ENCODE peak calls at places on chromosomes 6 and 20, in five cellular contexts. One of them, this sample, is unnamed.

GRCh38 chr20:50903353-50904051 is 27.7 kb downstream of the ADNP start:
- DNase-seq in activated T-cell treated with anti-CD3 and anti-CD28 coated beads, Interleukin-2, amount 50 U/mL, for 1 hour: no peak
- DNase-seq in central memory CD8-positive, alpha-beta T cell: no peak
- DNase-seq in EL: no peak
- DNase-seq in NCI-H1694: no peak
- DNase-seq in this sample: no peak

GRCh38 chr6:2940010-2940850 is 31.1 kb downstream of the SERPINB6 start:
- DNase-seq in activated T-cell treated with anti-CD3 and anti-CD28 coated beads, Interleukin-2, amount 50 U/mL, for 1 hour: peak; percentile 63
- DNase-seq in central memory CD8-positive, alpha-beta T cell: peak; percentile 49
- DNase-seq in EL: no peak
- DNase-seq in NCI-H1694: no peak
- DNase-seq in this sample: no peak

GRCh38 chr6:11143394-11144371 is 32.2 kb upstream of the ERVFRD-1 start:
- DNase-seq in activated T-cell treated with anti-CD3 and anti-CD28 coated beads, Interleukin-2, amount 50 U/mL, for 1 hour: no peak
- DNase-seq in central memory CD8-positive, alpha-beta T cell: no peak
- DNase-seq in EL: peak; percentile 95
- DNase-seq in NCI-H1694: no peak
- DNase-seq in this sample: no peak

GRCh38 chr6:25237579-25237978 is 41.6 kb upstream of the CARMIL1 start:
- DNase-seq in activated T-cell treated with anti-CD3 and anti-CD28 coated beads, Interleukin-2, amount 50 U/mL, for 1 hour: no peak
- DNase-seq in central memory CD8-positive, alpha-beta T cell: no peak
- DNase-seq in EL: peak; percentile 21
- DNase-seq in NCI-H1694: no peak
- DNase-seq in this sample: no peak

GRCh38 chr20:57476073-57476526 is 48.8 kb downstream of the CTCFL start:
- DNase-seq in activated T-cell treated with anti-CD3 and anti-CD28 coated beads, Interleukin-2, amount 50 U/mL, for 1 hour: peak; percentile 5
- DNase-seq in central memory CD8-positive, alpha-beta T cell: no peak
- DNase-seq in EL: no peak
- DNase-seq in NCI-H1694: no peak
- DNase-seq in this sample: no peak

GRCh38 chr6:144662812-144663211 is 377.7 kb downstream of the UTRN start:
- DNase-seq in activated T-cell treated with anti-CD3 and anti-CD28 coated beads, Interleukin-2, amount 50 U/mL, for 1 hour: no peak
- DNase-seq in central memory CD8-positive, alpha-beta T cell: no peak
- DNase-seq in EL: peak; percentile 28
- DNase-seq in NCI-H1694: no peak
- DNase-seq in this sample: no peak

GRCh38 chr6:110036408-110037302 is 58.5 kb downstream of the GPR6 start:
- DNase-seq in activated T-cell treated with anti-CD3 and anti-CD28 coated beads, Interleukin-2, amount 50 U/mL, for 1 hour: no peak
- DNase-seq in central memory CD8-positive, alpha-beta T cell: no peak
- DNase-seq in EL: no peak
- DNase-seq in NCI-H1694: no peak
- DNase-seq in this sample: no peak

GRCh38 chr6:149028767-149029405 is 282.1 kb downstream of the UST start:
- DNase-seq in activated T-cell treated with anti-CD3 and anti-CD28 coated beads, Interleukin-2, amount 50 U/mL, for 1 hour: no peak
- DNase-seq in central memory CD8-positive, alpha-beta T cell: peak; percentile 49
- DNase-seq in EL: peak; percentile 87
- DNase-seq in NCI-H1694: peak; percentile 62
- DNase-seq in this sample: peak; percentile 89

GRCh38 chr6:21163110-21163837 is 430.3 kb upstream of the SOX4 start:
- DNase-seq in activated T-cell treated with anti-CD3 and anti-CD28 coated beads, Interleukin-2, amount 50 U/mL, for 1 hour: no peak
- DNase-seq in central memory CD8-positive, alpha-beta T cell: no peak
- DNase-seq in EL: peak; percentile 69
- DNase-seq in NCI-H1694: no peak
- DNase-seq in this sample: no peak

GRCh38 chr6:39793528-39793927 is 1.4 kb downstream of the DAAM2 start:
- DNase-seq in activated T-cell treated with anti-CD3 and anti-CD28 coated beads, Interleukin-2, amount 50 U/mL, for 1 hour: no peak
- DNase-seq in central memory CD8-positive, alpha-beta T cell: no peak
- DNase-seq in EL: no peak
- DNase-seq in NCI-H1694: no peak
- DNase-seq in this sample: no peak

GRCh38 chr20:46139908-46140482 is 21.9 kb downstream of the CD40 start:
- DNase-seq in activated T-cell treated with anti-CD3 and anti-CD28 coated beads, Interleukin-2, amount 50 U/mL, for 1 hour: no peak
- DNase-seq in central memory CD8-positive, alpha-beta T cell: no peak
- DNase-seq in EL: no peak
- DNase-seq in NCI-H1694: peak; percentile 24
- DNase-seq in this sample: peak; percentile 69

GRCh38 chr20:58072695-58073671 is 155.5 kb downstream of the ANKRD60 start:
- DNase-seq in activated T-cell treated with anti-CD3 and anti-CD28 coated beads, Interleukin-2, amount 50 U/mL, for 1 hour: no peak
- DNase-seq in central memory CD8-positive, alpha-beta T cell: no peak
- DNase-seq in EL: no peak
- DNase-seq in NCI-H1694: no peak
- DNase-seq in this sample: no peak

GRCh38 chr20:25057234-25058050 is 497 bp downstream of the ACSS1 start:
- DNase-seq in activated T-cell treated with anti-CD3 and anti-CD28 coated beads, Interleukin-2, amount 50 U/mL, for 1 hour: peak; percentile 81
- DNase-seq in central memory CD8-positive, alpha-beta T cell: peak; percentile 78
- DNase-seq in EL: peak; percentile 62
- DNase-seq in NCI-H1694: no peak
- DNase-seq in this sample: no peak

GRCh38 chr20:44583179-44583578 is 800 bp downstream of the PKIG start:
- DNase-seq in activated T-cell treated with anti-CD3 and anti-CD28 coated beads, Interleukin-2, amount 50 U/mL, for 1 hour: no peak
- DNase-seq in central memory CD8-positive, alpha-beta T cell: no peak
- DNase-seq in EL: no peak
- DNase-seq in NCI-H1694: no peak
- DNase-seq in this sample: no peak

GRCh38 chr6:36526066-36526465 is 21.2 kb downstream of the STK38 start:
- DNase-seq in activated T-cell treated with anti-CD3 and anti-CD28 coated beads, Interleukin-2, amount 50 U/mL, for 1 hour: no peak
- DNase-seq in central memory CD8-positive, alpha-beta T cell: no peak
- DNase-seq in EL: no peak
- DNase-seq in NCI-H1694: no peak
- DNase-seq in this sample: no peak

GRCh38 chr6:126657556-126658129 is 317.7 kb downstream of the CENPW start:
- DNase-seq in activated T-cell treated with anti-CD3 and anti-CD28 coated beads, Interleukin-2, amount 50 U/mL, for 1 hour: no peak
- DNase-seq in central memory CD8-positive, alpha-beta T cell: no peak
- DNase-seq in EL: peak; percentile 28
- DNase-seq in NCI-H1694: no peak
- DNase-seq in this sample: no peak

GRCh38 chr20:58229198-58229802 is 847 bp upstream of the ANKRD60 start:
- DNase-seq in activated T-cell treated with anti-CD3 and anti-CD28 coated beads, Interleukin-2, amount 50 U/mL, for 1 hour: no peak
- DNase-seq in central memory CD8-positive, alpha-beta T cell: no peak
- DNase-seq in EL: no peak
- DNase-seq in NCI-H1694: no peak
- DNase-seq in this sample: no peak

GRCh38 chr6:40789143-40789764 is 202.1 kb upstream of the LRFN2 start:
- DNase-seq in activated T-cell treated with anti-CD3 and anti-CD28 coated beads, Interleukin-2, amount 50 U/mL, for 1 hour: no peak
- DNase-seq in central memory CD8-positive, alpha-beta T cell: no peak
- DNase-seq in EL: no peak
- DNase-seq in NCI-H1694: no peak
- DNase-seq in this sample: no peak

GRCh38 chr20:1877604-1878195 is 17.5 kb upstream of the SIRPA start:
- DNase-seq in activated T-cell treated with anti-CD3 and anti-CD28 coated beads, Interleukin-2, amount 50 U/mL, for 1 hour: no peak
- DNase-seq in central memory CD8-positive, alpha-beta T cell: no peak
- DNase-seq in EL: no peak
- DNase-seq in NCI-H1694: no peak
- DNase-seq in this sample: no peak

GRCh38 chr6:33935439-33936080 is 131.8 kb upstream of the MLN start:
- DNase-seq in activated T-cell treated with anti-CD3 and anti-CD28 coated beads, Interleukin-2, amount 50 U/mL, for 1 hour: no peak
- DNase-seq in central memory CD8-positive, alpha-beta T cell: no peak
- DNase-seq in EL: no peak
- DNase-seq in NCI-H1694: peak; percentile 73
- DNase-seq in this sample: peak; percentile 36

GRCh38 chr6:1216488-1216974 is 95.4 kb upstream of the FOXQ1 start:
- DNase-seq in activated T-cell treated with anti-CD3 and anti-CD28 coated beads, Interleukin-2, amount 50 U/mL, for 1 hour: no peak
- DNase-seq in central memory CD8-positive, alpha-beta T cell: no peak
- DNase-seq in EL: no peak
- DNase-seq in NCI-H1694: no peak
- DNase-seq in this sample: no peak

GRCh38 chr6:34671801-34672656 is 24.5 kb downstream of the ILRUN start:
- DNase-seq in activated T-cell treated with anti-CD3 and anti-CD28 coated beads, Interleukin-2, amount 50 U/mL, for 1 hour: peak; percentile 64
- DNase-seq in central memory CD8-positive, alpha-beta T cell: peak; percentile 37
- DNase-seq in EL: peak; percentile 72
- DNase-seq in NCI-H1694: no peak
- DNase-seq in this sample: no peak

GRCh38 chr6:32369678-32370077 is 2.0 kb downstream of the TSBP1 start:
- DNase-seq in activated T-cell treated with anti-CD3 and anti-CD28 coated beads, Interleukin-2, amount 50 U/mL, for 1 hour: no peak
- DNase-seq in central memory CD8-positive, alpha-beta T cell: no peak
- DNase-seq in EL: peak; percentile 89
- DNase-seq in NCI-H1694: no peak
- DNase-seq in this sample: no peak